ENCODE peak calls at places on chromosome 22, in nine cellular contexts. N, I, H, K, A, Q, J, U and R are unnamed samples.

GRCh38 chr22:46463435-46464227 is 73.8 kb downstream of the CELSR1 start:
- DNase-seq in N (no peak), I (no peak), H (no peak), K (no peak), A (no peak), Q (no peak), J (peak), U (no peak), R (no peak)

GRCh38 chr22:42214625-42215415 is 55.6 kb downstream of the TCF20 start:
- DNase-seq in N (no peak), I (no peak), H (no peak), K (no peak), A (no peak), Q (no peak), J (no peak), U (no peak), R (no peak)

GRCh38 chr22:45672564-45673481 is 1.2 kb downstream of the ATXN10 start:
- DNase-seq in N (no peak), I (no peak), H (peak), K (no peak), A (no peak), Q (no peak), J (peak), U (no peak), R (no peak)

GRCh38 chr22:37498289-37498909 is 12.2 kb upstream of the MFNG start:
- DNase-seq in N (no peak), I (peak), H (no peak), K (peak), A (no peak), Q (peak), J (peak), U (peak), R (no peak)

GRCh38 chr22:49458708-49459099 is 369.0 kb downstream of the BRD1 start:
- DNase-seq in N (no peak), I (no peak), H (no peak), K (no peak), A (no peak), Q (no peak), J (no peak), U (no peak), R (no peak)

GRCh38 chr22:17366830-17367229 is 2.4 kb upstream of the CECR2 start:
- DNase-seq in N (no peak), I (no peak), H (peak), K (no peak), A (no peak), Q (no peak), J (peak), U (peak), R (no peak)

GRCh38 chr22:20036535-20037392 is 15.9 kb downstream of the TANGO2 start:
- DNase-seq in N (no peak), I (no peak), H (no peak), K (no peak), A (no peak), Q (no peak), J (no peak), U (no peak), R (no peak)

GRCh38 chr22:24190566-24191208 is 9.4 kb downstream of the SUSD2 start:
- DNase-seq in N (no peak), I (no peak), H (no peak), K (no peak), A (no peak), Q (no peak), J (no peak), U (no peak), R (no peak)

GRCh38 chr22:23150762-23151161 is 5.5 kb downstream of the RAB36 start:
- DNase-seq in N (no peak), I (no peak), H (no peak), K (no peak), A (no peak), Q (no peak), J (no peak), U (no peak), R (no peak)

GRCh38 chr22:42294034-42294985 is 23.9 kb upstream of the TCF20 start:
- DNase-seq in N (no peak), I (no peak), H (peak), K (no peak), A (no peak), Q (peak), J (peak), U (peak), R (peak)

GRCh38 chr22:46735747-46736608 is 2.1 kb downstream of the CERK start:
- DNase-seq in N (no peak), I (no peak), H (peak), K (no peak), A (no peak), Q (no peak), J (no peak), U (no peak), R (no peak)

GRCh38 chr22:25131198-25131887 is 68.3 kb upstream of the CRYBB3 start:
- DNase-seq in N (no peak), I (no peak), H (no peak), K (no peak), A (no peak), Q (no peak), J (no peak), U (no peak), R (no peak)